ENCODE peak calls at places on chromosome 15, in five cellular contexts. H, R, P, V and Y are unnamed samples. For H3K27me3, the result is how much of the 10 kb centered on the place peaks cover.

GRCh38 chr15:40111888-40112287 is 3.2 kb upstream of the BMF start:
- DNase-seq in H (no peak), R (no peak), P (peak), V (no peak), Y (no peak)

GRCh38 chr15:69906256-69907185 is 191.2 kb downstream of the TLE3 start:
- DNase-seq in H (no peak), R (no peak), P (no peak), V (no peak), Y (no peak)

GRCh38 chr15:31508656-31509055 is 182.0 kb downstream of the KLF13 start:
- DNase-seq in H (no peak), R (no peak), P (no peak), V (no peak), Y (no peak)

GRCh38 chr15:95325763-95326688 is 1004.5 kb upstream of the NR2F2 start:
- DNase-seq in H (peak), R (no peak), P (no peak), V (no peak), Y (no peak)

GRCh38 chr15:101122266-101122665 is 129.6 kb downstream of the CHSY1 start:
- DNase-seq in H (no peak), R (no peak), P (no peak), V (no peak), Y (no peak)

GRCh38 chr15:66657062-66658020 is 44.7 kb upstream of the SMAD6 start:
- DNase-seq in H (no peak), R (no peak), P (peak), V (no peak), Y (no peak)

GRCh38 chr15:66782785-66783184 is 80.7 kb downstream of the SMAD6 start:
- DNase-seq in H (no peak), R (no peak), P (no peak), V (no peak), Y (no peak)

GRCh38 chr15:82999905-83000671 is 11.4 kb downstream of the C15orf40 start:
- DNase-seq in H (peak), R (no peak), P (peak), V (peak), Y (peak)

GRCh38 chr15:74334127-74334526 is 33.3 kb downstream of the CYP11A1 start:
- DNase-seq in H (no peak), R (no peak), P (no peak), V (no peak), Y (no peak)

GRCh38 chr15:35362195-35362829 is 183.7 kb downstream of the DPH6 start:
- DNase-seq in H (peak), R (no peak), P (no peak), V (peak), Y (no peak)

GRCh38 chr15:82301296-82302016 is 38.8 kb downstream of the SAXO2 start:
- DNase-seq in H (no peak), R (no peak), P (no peak), V (no peak), Y (no peak)

GRCh38 chr15:48147358-48147757 is 26.6 kb downstream of the SLC24A5 start:
- DNase-seq in H (no peak), R (no peak), P (no peak), V (peak), Y (no peak)

GRCh38 chr15:52080031-52080430 is 32.5 kb downstream of the BCL2L10 start:
- DNase-seq in H (no peak), R (no peak), P (no peak), V (no peak), Y (no peak)

DNA sequence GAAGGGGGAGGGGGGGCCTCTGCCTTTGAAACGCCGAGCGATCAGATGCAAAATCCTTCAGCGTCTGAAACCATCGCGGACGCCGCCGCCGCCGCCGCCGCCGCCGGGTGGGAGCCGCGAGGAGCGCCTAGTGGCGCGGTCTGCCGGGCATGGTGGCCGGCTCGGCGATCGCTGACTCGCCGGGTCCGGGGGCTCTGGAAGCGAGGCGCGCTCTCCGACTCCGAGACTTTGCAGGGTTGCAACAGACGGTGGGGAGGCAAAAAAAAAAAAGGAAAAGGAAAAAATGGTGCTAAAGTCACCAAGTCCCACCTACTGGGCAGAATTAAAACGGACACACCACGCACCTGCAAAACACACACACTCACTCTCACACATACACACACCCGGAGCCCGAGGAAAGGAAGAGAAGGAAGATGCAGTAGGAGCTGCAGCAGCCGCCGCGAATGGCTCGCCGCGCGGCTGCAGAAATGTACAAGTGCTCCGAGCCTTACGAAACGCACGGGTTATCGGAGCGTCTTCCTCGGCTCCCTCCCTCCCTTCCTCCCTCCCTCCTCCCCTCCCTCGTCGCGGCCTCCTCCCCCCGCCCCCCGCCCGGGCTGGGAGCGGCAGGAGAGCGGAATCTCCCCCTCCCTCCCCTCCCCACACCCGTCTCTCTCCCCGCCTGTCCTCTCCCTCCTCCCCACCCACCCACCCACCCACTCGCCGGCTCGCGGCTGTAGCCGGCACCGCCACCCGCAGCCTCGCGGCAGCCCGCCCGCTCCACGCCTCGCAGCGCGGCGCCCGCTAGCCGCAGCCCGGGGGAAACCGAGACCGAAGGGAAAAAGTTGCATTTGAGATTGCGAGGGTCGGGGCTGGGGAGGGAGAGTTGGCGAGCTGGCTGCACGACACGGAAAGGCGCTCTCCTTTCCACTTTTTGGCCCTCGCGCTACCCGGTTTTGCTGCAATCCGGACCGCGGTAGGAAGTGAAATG is at the start of gene NTRK3:
- DNase-seq in H (peak), R (no peak), P (peak), V (no peak), Y (no peak)
- H3K27me3 ChIP-seq in H (half or more), R (half or more), P (half or more), V (under half), Y (under half)

GRCh38 chr15:34248190-34248589 is 23.4 kb downstream of the EMC4 start:
- DNase-seq in H (no peak), R (no peak), P (no peak), V (no peak), Y (no peak)

DNA sequence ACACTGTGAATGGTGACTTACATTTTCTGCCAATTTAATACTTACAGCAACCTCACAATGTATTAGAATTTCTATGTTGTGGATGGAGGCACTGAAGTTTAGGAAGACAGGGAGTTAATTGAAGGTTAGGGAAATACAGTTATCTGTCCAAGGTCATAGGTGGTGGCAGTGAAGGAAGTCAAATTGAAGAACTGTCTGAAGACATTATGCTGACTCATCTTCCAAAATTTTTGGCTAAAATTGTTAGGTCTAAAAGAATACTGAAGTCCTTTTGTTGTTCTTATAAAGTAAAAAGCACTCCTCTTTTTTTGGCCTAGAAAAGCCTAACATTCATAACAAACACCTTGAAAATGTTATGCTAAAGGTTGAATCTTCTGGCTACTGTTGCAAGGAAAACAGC is 27.7 kb downstream of the EMC4 start:
- DNase-seq in H (no peak), R (no peak), P (no peak), V (no peak), Y (no peak)
- H3K27ac ChIP-seq in H (no peak), R (no peak), P (no peak), V (no peak), Y (no peak)

GRCh38 chr15:91801836-91802534 is 51.5 kb upstream of the SLCO3A1 start:
- DNase-seq in H (peak), R (no peak), P (no peak), V (no peak), Y (no peak)
- H3K27me3 ChIP-seq in H (under half), R (under half), P (under half), V (under half), Y (under half)

DNA sequence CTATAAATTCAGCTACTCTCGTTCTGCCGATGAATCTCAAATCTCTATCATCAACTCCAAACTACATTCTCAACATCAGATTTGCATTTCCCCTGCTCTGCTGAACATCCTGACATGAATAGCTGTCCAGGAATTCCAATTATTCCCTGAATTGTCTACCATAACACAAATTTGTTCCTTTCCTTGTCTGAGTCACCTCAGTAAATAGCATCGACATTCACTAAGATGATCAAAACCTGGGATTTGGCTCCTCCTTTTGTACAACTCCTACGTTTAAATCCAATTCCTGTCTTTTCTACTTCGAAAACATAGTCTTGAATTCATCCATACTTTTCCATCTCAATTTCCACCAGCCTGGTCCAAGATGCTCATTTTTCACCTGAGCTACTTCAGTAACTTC is 107.0 kb downstream of the GREM1 start:
- DNase-seq in H (no peak), R (no peak), P (no peak), V (peak), Y (no peak)
- H3K27ac ChIP-seq in H (no peak), R (no peak), P (no peak), V (peak), Y (no peak)

GRCh38 chr15:25640381-25640780 is 201.6 kb upstream of the UBE3A start:
- DNase-seq in H (no peak), R (no peak), P (no peak), V (no peak), Y (no peak)
- H3K27me3 ChIP-seq in H (under half), R (under half), P (half or more), V (under half), Y (under half)

DNA sequence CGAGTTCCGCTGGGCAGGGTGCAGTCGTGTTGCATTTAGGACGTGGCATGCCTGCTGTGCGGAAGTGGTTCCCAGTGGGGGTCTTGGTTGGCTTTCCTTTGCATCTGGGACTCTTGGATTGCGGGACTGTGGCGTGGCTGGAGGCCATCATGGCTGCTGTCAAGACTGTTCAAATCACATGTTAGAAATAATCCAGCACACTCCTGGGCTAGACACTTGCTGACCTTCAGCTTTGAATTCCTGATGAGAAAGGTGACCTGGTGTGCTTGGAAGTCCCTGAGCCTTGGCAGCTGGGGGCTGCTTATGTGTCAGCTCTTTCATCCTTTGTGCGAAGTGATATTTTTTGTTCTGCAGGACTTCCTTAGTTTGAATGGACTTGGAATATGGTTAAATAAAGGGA is 59.9 kb downstream of the IGF1R start:
- DNase-seq in H (peak), R (no peak), P (no peak), V (no peak), Y (no peak)
- H3K27ac ChIP-seq in H (peak), R (no peak), P (no peak), V (no peak), Y (no peak)

GRCh38 chr15:60237411-60237810 is 160.4 kb downstream of the ANXA2 start:
- DNase-seq in H (no peak), R (no peak), P (no peak), V (peak), Y (no peak)

DNA sequence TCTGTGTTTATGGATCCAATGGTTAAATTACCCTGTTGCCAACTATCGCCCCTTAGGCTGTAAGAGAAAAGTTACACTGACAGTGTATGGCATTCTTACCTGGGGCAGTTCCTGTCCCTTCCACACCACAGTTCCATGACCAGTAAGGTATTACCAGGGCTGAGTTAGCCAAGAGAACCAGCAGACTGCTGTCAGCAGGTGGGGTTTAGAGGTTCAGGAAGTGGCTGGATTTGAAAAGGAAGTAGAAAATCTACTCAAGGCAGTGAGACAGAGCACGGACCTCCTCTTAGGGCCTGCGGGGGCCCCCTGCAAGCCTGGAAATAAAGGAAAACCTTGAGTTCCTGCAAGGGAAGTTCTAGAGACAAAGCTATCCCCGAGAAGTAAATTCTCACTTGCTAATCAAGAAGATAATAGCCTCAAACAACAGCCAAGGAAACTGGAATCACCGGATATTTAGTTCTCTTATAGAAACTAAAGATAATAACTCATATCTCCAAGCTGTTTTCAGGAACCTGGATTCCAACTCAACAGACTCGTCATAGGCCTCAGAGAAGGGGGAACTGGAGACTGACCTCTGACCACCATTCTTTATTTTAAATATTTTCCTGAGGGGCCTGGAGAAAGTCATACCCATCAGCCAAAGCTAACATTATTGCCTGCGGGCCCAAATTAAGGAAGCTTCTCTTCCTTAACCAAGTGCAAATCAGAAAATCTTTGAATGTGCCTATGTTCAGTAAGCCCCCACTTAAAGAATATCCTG is 161.7 kb downstream of the ANXA2 start:
- DNase-seq in H (no peak), R (no peak), P (no peak), V (no peak), Y (no peak)
- H3K27me3 ChIP-seq in H (under half), R (under half), P (under half), V (under half), Y (under half)

GRCh38 chr15:81003023-81003350 is 2.3 kb downstream of the TLNRD1 start:
- DNase-seq in H (no peak), R (no peak), P (no peak), V (no peak), Y (no peak)
- H3K27ac ChIP-seq in H (no peak), R (peak), P (no peak), V (no peak), Y (no peak)

GRCh38 chr15:67820147-67820991 is 4.9 kb upstream of the SKOR1 start:
- DNase-seq in H (no peak), R (no peak), P (no peak), V (no peak), Y (peak)
- H3K27me3 ChIP-seq in H (half or more), R (half or more), P (half or more), V (half or more), Y (under half)